ENCODE peak calls at places on chromosome 15, in five cellular contexts. G is esophagus squamous epithelium, Z is breast epithelium, F is HCT116, V is H1. L is an unnamed sample. For H3K27me3, the result is how much of the 10 kb centered on the place peaks cover.

GRCh38 chr15:96735621-96736020 is 405.1 kb downstream of the NR2F2 start:
- DNase-seq in G (no peak), Z (no peak), F (no peak), V (no peak), L (no peak)

GRCh38 chr15:83652606-83653204 is 1.2 kb upstream of the ADAMTSL3 start:
- DNase-seq in G (no peak), Z (no peak), F (no peak), V (no peak), L (no peak)

GRCh38 chr15:95051881-95052280 is 820.5 kb downstream of the MCTP2 start:
- DNase-seq in G (no peak), Z (no peak), F (no peak), V (no peak), L (no peak)

GRCh38 chr15:27342991-27343390 is 372.0 kb downstream of the GABRG3 start:
- DNase-seq in G (no peak), Z (no peak), F (no peak), V (no peak), L (no peak)

GRCh38 chr15:61749169-61749568 is 311.1 kb downstream of the VPS13C start:
- DNase-seq in G (no peak), Z (peak), F (no peak), V (no peak), L (no peak)

GRCh38 chr15:83871808-83872559 is 218.1 kb downstream of the ADAMTSL3 start:
- DNase-seq in G (no peak), Z (no peak), F (no peak), V (no peak), L (no peak)

GRCh38 chr15:22253676-22254408 is 173.5 kb downstream of the OR4M2 start:
- DNase-seq in G (no peak), Z (no peak), F (no peak), V (no peak), L (no peak)

GRCh38 chr15:89502867-89503595 is 6.6 kb upstream of the RHCG start:
- DNase-seq in G (no peak), Z (no peak), F (no peak), V (no peak), L (no peak)

GRCh38 chr15:83549563-83549962 is 102.4 kb downstream of the SH3GL3 start:
- DNase-seq in G (no peak), Z (no peak), F (no peak), V (no peak), L (no peak)

GRCh38 chr15:55789066-55789660 is 46.2 kb upstream of the PRTG start:
- DNase-seq in G (no peak), Z (no peak), F (peak), V (peak), L (no peak)

GRCh38 chr15:66940368-66940767 is 125.0 kb upstream of the SMAD3 start:
- DNase-seq in G (no peak), Z (no peak), F (no peak), V (no peak), L (peak)

GRCh38 chr15:37015025-37015424 is 85.3 kb downstream of the MEIS2 start:
- DNase-seq in G (no peak), Z (no peak), F (no peak), V (no peak), L (no peak)

GRCh38 chr15:40999190-40999589 is 45.9 kb downstream of the CHAC1 start:
- DNase-seq in G (no peak), Z (no peak), F (no peak), V (no peak), L (no peak)

GRCh38 chr15:25062551-25063430 is 108.0 kb downstream of the SNRPN start:
- DNase-seq in G (no peak), Z (peak), F (no peak), V (no peak), L (peak)

GRCh38 chr15:87557871-87558270 is 698.7 kb downstream of the NTRK3 start:
- DNase-seq in G (no peak), Z (no peak), F (no peak), V (no peak), L (no peak)

GRCh38 chr15:76107169-76107568 is 47.4 kb downstream of the TMEM266 start:
- DNase-seq in G (no peak), Z (no peak), F (no peak), V (no peak), L (no peak)

GRCh38 chr15:35304389-35304788 is 219.3 kb upstream of the NANOGP8 start:
- DNase-seq in G (no peak), Z (no peak), F (no peak), V (no peak), L (no peak)

GRCh38 chr15:61033938-61034792 is 194.9 kb downstream of the RORA start:
- DNase-seq in G (no peak), Z (no peak), F (no peak), V (no peak), L (no peak)

DNA sequence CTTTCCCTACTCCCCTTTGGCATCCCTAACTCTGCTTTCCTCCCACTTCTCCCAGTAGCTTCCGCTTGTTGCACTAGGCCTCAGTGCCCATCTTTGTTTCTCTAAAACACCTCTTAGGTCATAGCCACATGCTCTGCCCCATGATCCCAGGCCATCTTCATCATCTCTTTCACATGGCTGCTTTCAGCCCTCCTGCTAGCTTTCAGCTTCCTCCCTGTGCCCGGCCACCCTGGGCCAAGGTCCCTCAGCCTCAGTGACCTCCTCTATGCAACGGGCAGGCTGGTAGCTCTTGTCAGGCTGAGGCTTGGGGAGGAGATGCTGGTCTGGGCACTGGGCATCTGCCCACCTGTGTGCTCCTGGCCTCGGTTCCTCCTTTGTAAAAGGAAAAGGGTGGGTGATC is 2.3 kb downstream of the PLEKHO2 start:
- DNase-seq in G (no peak), Z (no peak), F (no peak), V (no peak), L (no peak)
- H3K27ac ChIP-seq in G (peak), Z (peak), F (no peak), V (no peak), L (peak)

DNA sequence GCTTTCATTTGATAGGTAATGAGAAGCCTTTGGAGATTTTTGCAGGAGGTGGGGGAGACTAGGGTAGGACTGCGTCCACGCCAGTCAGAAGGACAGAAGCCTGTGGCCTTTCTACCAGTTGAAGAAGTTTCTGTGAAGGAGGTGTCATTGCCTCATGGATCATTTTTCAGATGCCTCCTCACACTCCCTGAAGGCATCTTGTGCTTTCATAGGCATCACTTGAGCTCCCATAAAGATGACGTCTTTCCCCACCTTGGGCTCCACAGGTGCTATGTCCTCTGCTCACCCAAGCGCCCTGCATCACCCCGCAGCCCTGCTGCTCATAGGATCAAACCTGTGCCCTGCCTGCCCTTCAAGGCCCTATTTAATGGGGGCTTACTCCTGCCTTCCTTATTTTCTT is 7.5 kb upstream of the ITGA11 start:
- DNase-seq in G (no peak), Z (no peak), F (no peak), V (no peak), L (no peak)
- H3K27me3 ChIP-seq in G (under half), Z (under half), F (under half), V (under half), L (under half)

DNA sequence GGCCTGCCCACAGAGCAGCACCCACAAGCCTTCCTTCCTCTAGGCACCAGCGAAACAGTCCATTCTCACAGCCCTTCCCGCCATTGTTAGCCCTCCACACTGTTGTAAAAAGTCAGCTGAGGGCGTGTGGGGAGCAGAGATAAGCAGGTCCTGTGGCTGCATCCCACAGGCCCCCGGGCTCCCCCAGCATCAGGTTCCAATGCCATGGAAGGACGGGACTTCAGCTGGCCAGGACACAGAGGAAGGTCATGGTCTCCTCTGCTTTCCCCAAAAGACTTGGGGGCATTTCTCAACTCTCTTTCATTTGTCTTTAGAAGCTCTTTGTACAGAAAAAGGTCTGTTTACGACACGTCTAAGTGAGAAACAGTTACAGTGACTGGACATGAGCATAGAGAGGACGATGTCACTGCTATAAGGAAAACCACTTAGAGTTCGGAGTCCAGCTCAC is 85.2 kb upstream of the HERC1 start:
- DNase-seq in G (no peak), Z (no peak), F (no peak), V (no peak), L (no peak)
- TF ChIP-seq POLR2A in G (no peak), Z (no peak), F (no peak), V (no peak), L (no peak)

GRCh38 chr15:52464478-52464877 is 64.2 kb downstream of the MYO5A start:
- DNase-seq in G (no peak), Z (no peak), F (no peak), V (no peak), L (no peak)

GRCh38 chr15:52463638-52464037 is 65.0 kb downstream of the MYO5A start:
- DNase-seq in G (no peak), Z (no peak), F (no peak), V (no peak), L (no peak)

GRCh38 chr15:52466134-52466701 is 62.5 kb downstream of the MYO5A start:
- DNase-seq in G (peak), Z (no peak), F (no peak), V (no peak), L (no peak)

GRCh38 chr15:52464040-52464439 is 64.6 kb downstream of the MYO5A start:
- DNase-seq in G (no peak), Z (no peak), F (no peak), V (no peak), L (no peak)

DNA sequence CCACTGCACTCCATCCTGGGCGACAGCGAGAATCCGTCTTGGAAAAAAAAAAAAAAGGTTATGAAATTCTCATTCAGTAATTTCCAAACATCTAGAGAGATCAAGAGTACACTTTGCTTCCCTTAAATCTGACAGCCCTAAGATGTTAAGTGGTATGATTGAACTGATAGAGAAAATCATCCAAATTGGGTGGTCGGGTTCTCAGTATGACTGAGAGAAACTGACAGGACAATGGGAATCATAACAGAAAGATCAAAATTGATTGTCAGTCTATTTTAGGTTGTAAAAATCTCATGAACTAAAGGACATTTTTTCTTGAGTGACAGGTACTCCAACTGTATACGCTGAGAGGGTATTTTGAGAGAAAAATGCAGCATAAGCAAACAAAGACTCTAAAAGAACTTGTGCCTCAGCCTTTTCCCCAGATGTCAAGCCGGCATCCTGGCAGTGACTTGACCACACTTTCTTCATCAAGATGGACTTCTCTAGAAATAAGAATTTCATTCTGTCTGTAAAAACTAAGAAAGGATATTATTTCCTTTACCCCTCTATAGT is 65.8 kb downstream of the MYO5A start:
- DNase-seq in G (no peak), Z (no peak), F (no peak), V (no peak), L (no peak)
- H3K27ac ChIP-seq in G (no peak), Z (no peak), F (no peak), V (no peak), L (no peak)

DNA sequence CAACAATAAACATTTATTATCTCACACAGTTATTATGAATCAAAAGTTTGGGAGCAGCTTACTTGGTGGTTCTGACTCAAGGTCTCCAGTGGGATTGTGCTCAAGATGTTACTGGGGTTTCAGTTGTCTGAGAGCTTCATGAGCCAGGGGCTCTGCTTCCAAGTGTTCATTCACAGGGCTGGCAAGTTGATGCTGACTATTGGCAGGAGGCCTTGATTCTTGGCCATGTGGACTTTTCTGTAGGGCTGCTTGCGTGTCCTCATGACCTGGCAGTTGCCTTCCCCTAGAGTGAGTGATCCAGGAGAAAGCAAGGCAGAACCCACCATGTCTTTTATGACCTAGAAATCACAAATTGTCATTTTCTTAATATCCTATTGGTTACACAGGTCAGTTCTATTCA is 87.2 kb upstream of the TNFAIP8L3 start:
- DNase-seq in G (no peak), Z (no peak), F (no peak), V (no peak), L (no peak)
- H3K27me3 ChIP-seq in G (under half), Z (under half), F (under half), V (under half), L (under half)